ENCODE peak calls at places on chromosomes 2 and 18, in eight cellular contexts. T is ureter; N is KG1; U is iris pigment epithelial cell; V is GM19239; J is AML-193; H is brain microvascular endothelial cell; X is stimulated activated naive B cell treated with anti-CD40 and anti-IgM and Interleukin-4, amounts not matched to agents 10 μg/mL and 1 μg/mL and 100 μg/mL, for 72 hours. W is an unnamed sample.

GRCh38 chr2:138274421-138275291 is 226.9 kb upstream of the SPOPL start:
- DNase-seq in T (no peak), N (no peak), U (peak; percentile 47), V (no peak), J (no peak), H (no peak), X (no peak), W (peak; percentile 57)

GRCh38 chr2:16652296-16653082 is 13.1 kb downstream of the CYRIA start:
- DNase-seq in T (no peak), N (no peak), U (peak; percentile 62), V (no peak), J (no peak), H (peak; percentile 46), X (no peak), W (no peak)

GRCh38 chr18:9824474-9824832 is 61.3 kb upstream of the TXNDC2 start:
- DNase-seq in T (peak; percentile 67), N (no peak), U (peak; percentile 70), V (no peak), J (no peak), H (no peak), X (no peak), W (peak; percentile 80)

GRCh38 chr2:200943527-200944120 is 19.8 kb downstream of the ORC2 start:
- DNase-seq in T (no peak), N (no peak), U (peak; percentile 59), V (no peak), J (no peak), H (no peak), X (no peak), W (no peak)

GRCh38 chr2:229901819-229902218 is 20.0 kb downstream of the TRIP12 start:
- DNase-seq in T (no peak), N (no peak), U (peak; percentile 73), V (no peak), J (no peak), H (peak; percentile 59), X (no peak), W (peak; percentile 87)

GRCh38 chr2:200475795-200476194 is 34.1 kb downstream of the KCTD18 start:
- DNase-seq in T (no peak), N (no peak), U (no peak), V (no peak), J (no peak), H (no peak), X (no peak), W (no peak)

GRCh38 chr18:24726727-24727539 is 266.5 kb downstream of the HRH4 start:
- DNase-seq in T (peak; percentile 70), N (peak; percentile 57), U (peak; percentile 77), V (peak; percentile 29), J (peak; percentile 50), H (peak; percentile 57), X (peak; percentile 6), W (peak; percentile 72)

GRCh38 chr18:9466911-9467310 is 8.4 kb upstream of the RALBP1 start:
- DNase-seq in T (no peak), N (no peak), U (no peak), V (no peak), J (no peak), H (no peak), X (no peak), W (no peak)

GRCh38 chr2:142989276-142990204 is 112.1 kb downstream of the KYNU start:
- DNase-seq in T (no peak), N (peak; percentile 13), U (peak; percentile 59), V (no peak), J (peak; percentile 59), H (no peak), X (no peak), W (peak; percentile 81)

GRCh38 chr18:24014986-24015896 is 687 bp downstream of the TTC39C start:
- DNase-seq in T (peak; percentile 54), N (no peak), U (peak; percentile 80), V (no peak), J (peak; percentile 57), H (peak; percentile 45), X (peak; percentile 28), W (peak; percentile 71)

GRCh38 chr18:22816266-22817176 is 116.6 kb upstream of the RBBP8 start:
- DNase-seq in T (no peak), N (no peak), U (no peak), V (no peak), J (no peak), H (no peak), X (no peak), W (no peak)

GRCh38 chr2:195051401-195051800 is 605.6 kb upstream of the SLC39A10 start:
- DNase-seq in T (no peak), N (no peak), U (peak; percentile 15), V (no peak), J (no peak), H (peak; percentile 2), X (no peak), W (no peak)

GRCh38 chr2:179657068-179657467 is 204.3 kb downstream of the ZNF385B start:
- DNase-seq in T (no peak), N (no peak), U (no peak), V (no peak), J (no peak), H (no peak), X (no peak), W (no peak)

GRCh38 chr2:131046580-131047274 is 46.5 kb downstream of the FAM168B start:
- DNase-seq in T (no peak), N (no peak), U (no peak), V (no peak), J (no peak), H (no peak), X (no peak), W (no peak)

GRCh38 chr2:127392133-127392827 is 4.5 kb upstream of the MAP3K2 start:
- DNase-seq in T (no peak), N (no peak), U (peak; percentile 48), V (no peak), J (no peak), H (no peak), X (no peak), W (peak; percentile 59)

GRCh38 chr18:77702686-77703085 is 453.0 kb downstream of the GALR1 start:
- DNase-seq in T (no peak), N (no peak), U (peak; percentile 25), V (no peak), J (no peak), H (peak; percentile 1), X (no peak), W (peak; percentile 6)

GRCh38 chr2:19287324-19287723 is 71.1 kb downstream of the OSR1 start:
- DNase-seq in T (no peak), N (no peak), U (no peak), V (no peak), J (no peak), H (no peak), X (no peak), W (no peak)

GRCh38 chr18:27674411-27674810 is 489.3 kb upstream of the CHST9 start:
- DNase-seq in T (no peak), N (no peak), U (peak; percentile 12), V (no peak), J (no peak), H (no peak), X (no peak), W (no peak)

GRCh38 chr2:72562451-72563153 is 263.2 kb downstream of the EXOC6B start:
- DNase-seq in T (no peak), N (no peak), U (peak; percentile 42), V (no peak), J (no peak), H (no peak), X (no peak), W (no peak)

W was measured in renal cortical epithelial cell.